ENCODE peak calls at places on chromosomes 11 and 22, in ten cellular contexts. Y is CD4-positive, alpha-beta memory T cell; H is AG09309; J is body of pancreas; P is left lung; Q is psoas muscle; Z is A673; S is heart right ventricle; V is coronary artery; C is AG04450. L is an unnamed sample.

GRCh38 chr11:65915101-65915820 is 3.6 kb downstream of the C11orf68 start:
- DNase-seq in S (no peak), Y (no peak), Q (no peak), C (no peak), J (no peak), V (no peak), P (no peak), H (no peak), Z (no peak), L (peak)

GRCh38 chr11:120400564-120401364 is 64.6 kb downstream of the ARHGEF12 start:
- DNase-seq in P (no peak), S (no peak), Q (no peak), V (no peak), H (peak), Y (no peak), C (peak), Z (peak), J (peak), L (no peak)

GRCh38 chr11:67616431-67617242 is 9.9 kb downstream of the NDUFV1 start:
- DNase-seq in H (no peak), Q (peak), S (no peak), C (no peak), Y (no peak), P (no peak), V (no peak), Z (no peak), J (no peak), L (no peak)

GRCh38 chr11:68342459-68343158 is 30.2 kb downstream of the LRP5 start:
- DNase-seq in C (no peak), Q (no peak), Y (no peak), V (no peak), S (no peak), Z (peak), J (peak), H (no peak), P (peak), L (no peak)

GRCh38 chr22:38163844-38164577 is 17.6 kb downstream of the PLA2G6 start:
- DNase-seq in J (peak), Q (no peak), Y (no peak), Z (no peak), P (no peak), H (no peak), C (no peak), V (peak), S (no peak), L (no peak)

GRCh38 chr22:26681395-26681821 is 24.0 kb downstream of the MIAT start:
- DNase-seq in P (no peak), H (no peak), V (no peak), C (peak), S (no peak), Q (no peak), Z (peak), Y (no peak), J (no peak), L (no peak)

GRCh38 chr11:101582242-101583052 is 1.4 kb downstream of the TRPC6 start:
- DNase-seq in V (no peak), S (no peak), H (no peak), C (no peak), P (peak), J (no peak), Q (peak), Y (no peak), Z (no peak), L (no peak)

GRCh38 chr11:64633555-64634159 is 42.6 kb downstream of the SLC22A12 start:
- DNase-seq in H (no peak), S (no peak), J (no peak), V (no peak), Y (no peak), C (no peak), P (no peak), Q (no peak), Z (no peak), L (no peak)

GRCh38 chr11:18001191-18001590 is 11.7 kb downstream of the SERGEF start:
- DNase-seq in J (no peak), P (no peak), H (no peak), Z (peak), V (no peak), Y (no peak), S (no peak), C (no peak), Q (no peak), L (no peak)

GRCh38 chr11:60831501-60832079 is 10.3 kb upstream of the CCDC86 start:
- DNase-seq in P (no peak), C (no peak), V (no peak), H (peak), S (no peak), Y (no peak), J (no peak), Z (no peak), Q (no peak), L (no peak)

GRCh38 chr11:20162824-20163777 is 2.8 kb upstream of the DBX1 start:
- DNase-seq in S (no peak), J (no peak), C (no peak), Q (no peak), Z (no peak), P (no peak), V (no peak), Y (peak), H (no peak), L (no peak)

GRCh38 chr11:3885855-3886254 is 30.4 kb downstream of the STIM1 start:
- DNase-seq in Q (no peak), C (no peak), Z (no peak), J (no peak), S (no peak), Y (no peak), V (no peak), H (no peak), P (no peak), L (no peak)

GRCh38 chr11:114291847-114292680 is 4.1 kb upstream of the NNMT start:
- DNase-seq in P (no peak), C (no peak), H (no peak), Q (no peak), Y (no peak), S (no peak), V (no peak), Z (no peak), J (no peak), L (no peak)

GRCh38 chr11:12540913-12541587 is 133.2 kb upstream of the TEAD1 start:
- DNase-seq in C (peak), S (no peak), V (no peak), Q (no peak), H (peak), Z (no peak), Y (no peak), P (no peak), J (peak), L (no peak)

GRCh38 chr22:40665312-40665711 is 14.0 kb upstream of the MCHR1 start:
- DNase-seq in H (peak), Y (no peak), Z (no peak), C (no peak), V (no peak), Q (peak), P (no peak), J (no peak), S (peak), L (no peak)

GRCh38 chr11:12719221-12719620 is 45.0 kb downstream of the TEAD1 start:
- DNase-seq in P (no peak), Z (no peak), H (no peak), J (no peak), Y (no peak), C (no peak), Q (no peak), V (no peak), S (no peak), L (no peak)

GRCh38 chr22:41939981-41940852 is 6.7 kb downstream of the CENPM start:
- DNase-seq in J (peak), H (no peak), Y (peak), S (no peak), Z (peak), C (no peak), V (no peak), P (no peak), Q (no peak), L (no peak)

GRCh38 chr11:78767409-78767932 is 192.8 kb upstream of the NARS2 start:
- DNase-seq in C (no peak), H (no peak), J (no peak), V (no peak), Q (no peak), S (no peak), P (no peak), Y (no peak), Z (no peak), L (no peak)

GRCh38 chr22:37337204-37337943 is 55.1 kb downstream of the CYTH4 start:
- DNase-seq in V (no peak), J (no peak), Q (no peak), C (no peak), P (no peak), Z (no peak), S (no peak), H (no peak), Y (no peak), L (no peak)

GRCh38 chr11:104327864-104328513 is 164.0 kb upstream of the PDGFD start:
- DNase-seq in Y (no peak), H (no peak), V (no peak), J (no peak), C (no peak), Q (no peak), P (no peak), S (no peak), Z (no peak), L (no peak)

GRCh38 chr11:2668876-2669275 is 30.9 kb downstream of the KCNQ1OT1 start:
- DNase-seq in P (no peak), S (no peak), Y (no peak), J (no peak), H (no peak), V (no peak), Q (no peak), C (no peak), Z (no peak), L (peak)

GRCh38 chr11:19703211-19703610 is 9.4 kb upstream of the NAV2 start:
- DNase-seq in P (no peak), S (no peak), Q (no peak), C (no peak), H (no peak), Z (no peak), J (no peak), V (no peak), Y (no peak), L (no peak)

GRCh38 chr11:96054870-96055705 is 131.2 kb upstream of the MTMR2 start:
- DNase-seq in C (no peak), H (no peak), V (no peak), Z (peak), J (no peak), P (no peak), Q (no peak), S (no peak), Y (peak), L (no peak)

GRCh38 chr11:8906629-8907028 is 4.4 kb upstream of the AKIP1 start:
- DNase-seq in H (peak), Y (no peak), C (no peak), P (no peak), S (no peak), Q (no peak), J (no peak), Z (peak), V (no peak), L (no peak)

GRCh38 chr11:122843281-122844150 is 5.2 kb downstream of the CRTAM start:
- DNase-seq in Z (no peak), V (no peak), J (peak), Q (no peak), H (no peak), S (no peak), C (no peak), Y (peak), P (no peak), L (no peak)

GRCh38 chr11:57164317-57164716 is 17.4 kb upstream of the LRRC55 start:
- DNase-seq in Y (no peak), Q (no peak), H (no peak), S (no peak), C (no peak), P (no peak), V (no peak), Z (no peak), J (no peak), L (no peak)

GRCh38 chr22:38461414-38462081 is 6.3 kb upstream of the KDELR3 start:
- DNase-seq in Z (peak), J (peak), S (peak), Q (peak), V (no peak), H (no peak), C (peak), Y (no peak), P (peak), L (no peak)

GRCh38 chr22:37604875-37605274 is 3.8 kb upstream of the GGA1 start:
- DNase-seq in Z (no peak), V (no peak), Q (no peak), J (no peak), P (no peak), C (no peak), S (no peak), H (no peak), Y (peak), L (no peak)

GRCh38 chr22:50274311-50274710 is 4.1 kb upstream of the MAPK11 start:
- DNase-seq in Z (peak), P (no peak), C (no peak), H (no peak), Y (peak), S (peak), Q (no peak), J (peak), V (no peak), L (no peak)

GRCh38 chr11:110989734-110990133 is 255.8 kb upstream of the POU2AF2 start:
- DNase-seq in C (peak), Y (no peak), Q (no peak), S (no peak), V (no peak), Z (no peak), H (peak), P (no peak), J (peak), L (no peak)

GRCh38 chr11:3944198-3944597 is 88.7 kb downstream of the STIM1 start:
- DNase-seq in Q (peak), V (no peak), C (no peak), Z (peak), J (peak), P (no peak), Y (no peak), S (no peak), H (no peak), L (no peak)

GRCh38 chr11:72354356-72355115 is 79.8 kb downstream of the CLPB start:
- DNase-seq in Q (no peak), P (no peak), H (no peak), J (no peak), Y (no peak), V (no peak), C (no peak), S (no peak), Z (no peak), L (no peak)

GRCh38 chr11:128208329-128209220 is 378.8 kb downstream of the ETS1 start:
- DNase-seq in S (no peak), C (peak), V (no peak), Z (peak), Y (no peak), P (peak), H (peak), J (peak), Q (no peak), L (no peak)

GRCh38 chr22:49749885-49750510 is 77.7 kb downstream of the BRD1 start:
- DNase-seq in J (no peak), V (peak), H (no peak), C (no peak), S (no peak), Y (no peak), Z (no peak), Q (no peak), P (no peak), L (no peak)

GRCh38 chr11:74730601-74731260 is 495 bp downstream of the CHRDL2 start:
- DNase-seq in S (no peak), Y (no peak), J (no peak), P (peak), V (no peak), C (no peak), H (no peak), Q (no peak), Z (no peak), L (no peak)
- H3K4me3 ChIP-seq in S (peak), Y (no peak), J (no peak), P (no peak), V (peak), C (peak), H (no peak), Q (peak), Z (no peak), L (peak)

GRCh38 chr22:19846620-19847344 is 7.9 kb downstream of the GNB1L start:
- DNase-seq in H (no peak), V (no peak), Q (no peak), S (no peak), C (no peak), Z (no peak), Y (no peak), J (no peak), P (no peak), L (no peak)

GRCh38 chr22:19845369-19845722 is 9.3 kb downstream of the GNB1L start:
- DNase-seq in Z (no peak), J (no peak), S (no peak), P (no peak), Y (no peak), H (no peak), V (no peak), Q (no peak), C (no peak), L (no peak)

GRCh38 chr22:19843107-19843856 is 11.4 kb downstream of the GNB1L start:
- DNase-seq in C (no peak), Q (peak), J (no peak), S (no peak), V (no peak), P (no peak), Z (no peak), H (no peak), Y (no peak), L (no peak)

GRCh38 chr22:19843857-19844422 is 10.7 kb downstream of the GNB1L start:
- DNase-seq in Z (no peak), Q (peak), Y (no peak), S (no peak), P (no peak), V (peak), H (no peak), J (no peak), C (no peak), L (no peak)

DNA sequence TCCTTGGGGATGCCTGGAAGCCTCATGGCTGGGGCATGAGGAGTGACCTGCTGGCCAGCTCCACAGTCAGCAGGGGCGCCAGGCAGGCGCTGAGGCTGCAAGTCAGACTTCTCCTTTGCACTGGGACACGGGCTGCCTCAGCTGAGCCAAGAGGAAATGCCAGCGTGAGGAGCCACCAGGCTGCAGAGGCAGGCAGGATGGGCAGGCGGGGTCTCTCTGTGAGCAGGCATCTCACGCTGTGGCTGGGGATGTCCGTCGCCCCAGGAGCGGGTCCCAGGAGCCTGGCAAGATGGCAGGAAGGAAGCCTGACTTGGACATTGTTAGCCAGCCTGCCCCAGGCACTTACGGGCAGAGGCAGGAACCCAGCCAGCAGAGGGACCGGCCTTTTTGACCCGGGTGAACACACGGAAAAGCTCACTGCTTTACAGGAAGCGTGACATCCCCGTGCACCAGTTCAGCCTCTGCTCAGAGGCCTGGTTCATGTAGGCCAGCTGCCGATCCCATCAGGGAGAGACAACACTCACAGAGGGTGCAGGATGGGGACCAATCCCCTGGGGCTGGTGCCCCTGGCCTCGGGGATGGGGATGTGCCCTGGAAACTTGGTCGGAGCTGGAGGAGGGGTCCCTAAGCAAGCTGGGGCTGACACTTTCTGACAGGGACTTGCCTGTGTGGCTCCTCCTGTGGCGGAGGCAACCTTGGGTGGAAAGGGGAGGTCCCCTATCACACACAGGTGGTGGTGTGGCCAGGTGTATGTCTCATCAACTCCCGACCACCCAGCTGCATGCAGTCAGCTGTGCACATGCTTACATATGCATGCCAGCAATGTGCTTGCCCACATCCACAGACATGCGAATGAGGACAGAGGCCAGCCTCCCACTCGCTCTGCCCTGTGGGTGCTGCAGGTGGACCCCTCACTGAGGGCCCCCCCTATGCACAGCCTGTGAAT is 10.0 kb downstream of the GNB1L start:
- DNase-seq in Q (peak), Y (peak), P (peak), J (peak), S (peak), H (peak), Z (no peak), C (no peak), V (no peak), L (no peak)
- H3K4me3 ChIP-seq in Q (no peak), Y (no peak), P (no peak), J (no peak), S (no peak), H (no peak), Z (no peak), C (no peak), V (peak), L (no peak)

GRCh38 chr11:84316866-84317560 is 1030.8 kb upstream of the CCDC90B start:
- DNase-seq in V (no peak), Q (no peak), P (no peak), H (peak), Y (no peak), S (no peak), C (no peak), Z (peak), J (peak), L (no peak)
- H3K4me3 ChIP-seq in V (peak), Q (no peak), P (peak), H (no peak), Y (no peak), S (peak), C (no peak), Z (no peak), J (no peak), L (no peak)

DNA sequence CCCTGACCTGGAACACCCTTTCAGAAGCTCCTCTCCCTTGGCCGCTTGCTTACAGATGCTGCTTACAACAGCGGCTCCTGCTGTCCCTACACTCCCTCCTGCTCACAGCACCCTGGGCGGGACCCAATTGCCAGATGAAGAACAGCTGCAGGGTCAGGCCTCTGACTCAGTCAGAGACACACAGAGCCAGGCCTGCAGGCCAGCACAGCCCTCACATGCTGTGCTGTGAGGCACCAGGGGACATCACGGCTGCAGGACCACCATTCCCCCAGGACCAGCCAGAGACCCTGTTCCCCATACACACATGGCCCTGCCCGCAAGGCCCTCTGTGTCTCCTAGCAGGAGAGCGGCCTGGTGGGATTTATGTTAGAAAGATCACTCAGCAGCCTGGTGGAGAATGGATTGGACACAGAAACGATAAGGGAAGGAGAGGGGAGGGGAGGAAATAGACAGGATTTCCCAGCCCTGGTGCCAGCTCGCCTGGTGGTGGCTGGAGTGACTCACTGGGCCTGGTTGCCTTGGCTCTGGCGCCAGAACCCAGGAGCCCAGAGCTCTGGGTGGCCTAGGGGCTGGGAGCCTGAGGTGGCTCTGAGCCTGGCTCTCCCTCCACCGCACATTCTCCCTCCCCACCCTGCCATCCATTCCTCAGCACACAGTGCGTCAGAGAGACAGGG is 6.7 kb downstream of the CAPN5 start:
- DNase-seq in S (peak), Z (peak), V (peak), H (peak), C (peak), Q (peak), P (peak), Y (no peak), J (peak), L (peak)
- H3K4me3 ChIP-seq in S (no peak), Z (no peak), V (peak), H (no peak), C (no peak), Q (no peak), P (no peak), Y (no peak), J (no peak), L (no peak)

DNA sequence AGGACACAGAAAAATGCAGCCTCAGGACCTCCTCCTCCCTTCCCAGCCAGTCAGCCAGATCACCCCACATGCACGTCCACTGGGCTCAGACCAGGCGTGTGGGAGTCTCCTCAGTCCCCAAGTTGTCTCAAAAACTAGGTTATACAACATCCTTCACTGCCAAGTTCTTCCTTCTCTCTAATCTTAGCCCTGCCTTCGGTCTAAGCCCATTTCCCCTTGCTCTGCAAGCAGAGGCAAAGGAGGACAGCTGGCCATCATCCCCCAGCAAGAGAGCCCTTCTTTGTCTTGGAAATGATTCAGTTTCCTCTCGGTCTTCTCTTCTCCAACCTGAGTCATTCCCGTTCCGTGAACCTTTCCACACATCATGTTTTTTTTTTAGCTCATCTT is 14.0 kb upstream of the NRGN start:
- DNase-seq in J (no peak), Y (no peak), Z (peak), P (no peak), H (no peak), V (no peak), C (no peak), S (no peak), Q (no peak), L (no peak)
- H3K4me3 ChIP-seq in J (no peak), Y (no peak), Z (peak), P (no peak), H (no peak), V (peak), C (no peak), S (no peak), Q (no peak), L (no peak)